ENCODE peak calls at places on chromosomes 16 and 17, in seven cellular contexts. R is fibroblast of lung; J is CD4-positive, alpha-beta memory T cell; V is CD8-positive, alpha-beta T cell; Z is SK-N-MC; A is Caco-2; M is neural progenitor cell. O is an unnamed sample.

GRCh38 chr17:76879254-76879653 is 11.1 kb downstream of the MGAT5B start:
- DNase-seq in A (no peak), J (no peak), Z (no peak), M (no peak), R (no peak), V (no peak), O (no peak)

GRCh38 chr16:69399361-69399760 is 13.6 kb upstream of the TERF2 start:
- DNase-seq in R (peak; percentile 70), M (no peak), V (no peak), J (no peak), Z (no peak), A (no peak), O (no peak)

GRCh38 chr16:80594756-80595155 is 54.0 kb downstream of the DYNLRB2 start:
- DNase-seq in A (no peak), M (no peak), V (no peak), Z (no peak), R (no peak), J (no peak), O (no peak)

GRCh38 chr17:2289878-2290478 is 13.6 kb downstream of the SMG6 start:
- DNase-seq in A (no peak), Z (no peak), R (no peak), V (no peak), J (no peak), M (no peak), O (no peak)

GRCh38 chr16:19809121-19809635 is 75.5 kb downstream of the GPRC5B start:
- DNase-seq in R (no peak), V (no peak), Z (no peak), M (no peak), J (no peak), A (no peak), O (peak; percentile 50)

GRCh38 chr16:27439273-27440018 is 37.5 kb downstream of the IL21R start:
- DNase-seq in J (no peak), A (no peak), M (no peak), Z (no peak), V (no peak), R (no peak), O (no peak)

GRCh38 chr16:12096828-12097522 is 120.4 kb downstream of the SNX29 start:
- DNase-seq in A (no peak), M (no peak), V (no peak), J (no peak), Z (no peak), R (no peak), O (no peak)

GRCh38 chr16:22360963-22361659 is 13.3 kb downstream of the CDR2 start:
- DNase-seq in M (no peak), V (no peak), A (no peak), Z (no peak), J (no peak), R (no peak), O (no peak)

GRCh38 chr16:48206594-48207242 is 37.4 kb upstream of the LONP2 start:
- DNase-seq in R (peak; percentile 23), J (no peak), M (no peak), A (no peak), Z (no peak), V (no peak), O (no peak)

GRCh38 chr16:70746708-70747424 is 54.1 kb downstream of the VAC14 start:
- DNase-seq in A (peak; percentile 92), M (no peak), R (peak; percentile 96), J (peak; percentile 15), Z (no peak), V (no peak), O (peak; percentile 88)

GRCh38 chr17:6241381-6241780 is 171.2 kb downstream of the WSCD1 start:
- DNase-seq in V (no peak), Z (no peak), A (no peak), R (no peak), J (no peak), M (no peak), O (no peak)

GRCh38 chr17:57994436-57994835 is 6.4 kb upstream of the VEZF1 start:
- DNase-seq in V (no peak), Z (no peak), R (no peak), A (no peak), M (no peak), J (no peak), O (no peak)

GRCh38 chr16:12729448-12729847 is 74.2 kb downstream of the CPPED1 start:
- DNase-seq in R (peak; percentile 11), Z (no peak), J (no peak), A (no peak), V (no peak), M (no peak), O (no peak)

GRCh38 chr17:51888823-51889222 is 269.7 kb downstream of the CA10 start:
- DNase-seq in M (no peak), J (no peak), R (no peak), A (no peak), Z (no peak), V (no peak), O (no peak)

GRCh38 chr17:80246726-80247125 is 13.9 kb upstream of the RNF213 start:
- DNase-seq in A (no peak), M (no peak), J (no peak), Z (no peak), V (no peak), R (no peak), O (no peak)

GRCh38 chr17:14784997-14785696 is 480.0 kb downstream of the PMP22 start:
- DNase-seq in Z (no peak), A (no peak), M (no peak), R (no peak), V (peak; percentile 3), J (peak; percentile 29), O (no peak)

GRCh38 chr17:63984651-63985386 is 12.1 kb upstream of the SCN4A start:
- DNase-seq in Z (no peak), M (no peak), V (no peak), R (peak; percentile 95), A (no peak), J (peak; percentile 70), O (no peak)

GRCh38 chr16:56608876-56609462 is 585 bp downstream of the MT2A start:
- DNase-seq in J (peak; percentile 9), V (no peak), Z (no peak), R (no peak), M (peak; percentile 45), A (no peak), O (no peak)

GRCh38 chr17:7220593-7221280 is 999 bp downstream of the ACADVL start:
- DNase-seq in A (no peak), J (peak; percentile 57), M (peak; percentile 54), V (no peak), R (peak; percentile 67), Z (no peak), O (no peak)

GRCh38 chr17:42843358-42843934 is 934 bp upstream of the AOC2 start:
- DNase-seq in A (no peak), R (peak; percentile 81), Z (peak; percentile 20), V (no peak), M (peak; percentile 72), J (peak; percentile 16), O (no peak)

GRCh38 chr17:42647778-42648177 is 11.3 kb upstream of the TUBG2 start:
- DNase-seq in Z (no peak), A (no peak), M (no peak), R (no peak), V (no peak), J (no peak), O (no peak)

DNA sequence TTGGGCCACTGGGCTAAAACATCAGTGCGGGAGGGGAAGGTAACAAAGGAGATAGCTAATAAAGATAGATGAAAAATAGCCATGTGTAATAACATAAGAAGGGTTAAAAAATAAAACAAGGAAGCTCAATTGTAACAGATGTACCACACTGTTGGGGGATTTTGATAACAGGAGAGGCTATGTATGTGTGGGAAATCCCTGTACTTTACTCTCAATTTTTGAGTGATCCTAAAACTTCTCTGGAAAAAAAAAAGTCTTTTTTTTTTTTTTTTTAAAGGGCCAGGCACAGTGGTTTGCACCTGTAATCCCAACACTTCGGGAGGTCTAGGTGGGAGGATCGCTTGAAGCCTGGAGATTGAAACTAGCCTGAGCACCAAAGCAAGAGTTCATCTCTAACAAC is 1.9 kb upstream of the MMD start:
- DNase-seq in J (no peak), V (no peak), A (no peak), M (no peak), Z (no peak), R (no peak), O (no peak)
- H3K4me3 ChIP-seq in J (no peak overlapping the region), V (no peak overlapping the region), A (no peak overlapping the region), M (no peak overlapping the region), Z (no peak overlapping the region), R (no peak overlapping the region), O (no peak overlapping the region)

GRCh38 chr17:17552351-17553216 is 38.9 kb downstream of the PEMT start:
- DNase-seq in J (no peak), A (no peak), V (no peak), Z (no peak), R (no peak), M (no peak), O (no peak)

GRCh38 chr17:17554266-17554665 is 37.2 kb downstream of the PEMT start:
- DNase-seq in R (no peak), Z (no peak), V (no peak), J (no peak), A (no peak), M (no peak), O (no peak)

GRCh38 chr17:17553217-17554195 is 38.0 kb downstream of the PEMT start:
- DNase-seq in J (no peak), Z (no peak), A (no peak), M (no peak), V (no peak), R (no peak), O (no peak)

GRCh38 chr17:17549732-17550366 is 41.7 kb downstream of the PEMT start:
- DNase-seq in Z (no peak), J (no peak), V (no peak), R (no peak), A (no peak), M (no peak), O (no peak)

DNA sequence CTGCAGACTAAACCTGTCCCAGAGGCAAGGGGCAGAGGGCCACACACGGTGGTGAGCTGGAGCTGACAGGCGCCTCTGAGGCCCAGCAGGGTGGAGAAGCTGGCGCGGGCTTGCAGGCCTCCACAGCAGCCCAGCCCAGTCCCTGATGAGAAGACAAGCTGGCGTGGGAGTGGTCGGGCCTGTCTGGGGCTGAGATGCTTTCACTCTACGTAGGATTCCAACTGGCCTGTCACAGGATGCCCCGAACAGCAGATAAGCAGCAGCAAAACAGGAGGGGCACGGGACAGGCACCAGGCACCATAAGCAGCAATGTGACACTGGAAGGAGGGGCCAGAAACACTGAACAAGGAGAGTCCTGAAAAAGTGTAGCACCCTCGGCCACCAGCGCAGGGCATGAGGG is 40.1 kb downstream of the PEMT start:
- DNase-seq in M (peak; percentile 80), Z (no peak), A (no peak), V (no peak), R (peak; percentile 12), J (no peak), O (no peak)
- H3K4me3 ChIP-seq in M (no peak overlapping the region), Z (no peak overlapping the region), A (no peak overlapping the region), V (no peak overlapping the region), R (no peak overlapping the region), J (no peak overlapping the region), O (no peak overlapping the region)

GRCh38 chr17:67679225-67679624 is 38.5 kb upstream of the NOL11 start:
- DNase-seq in Z (no peak), M (no peak), R (no peak), J (no peak), A (no peak), V (no peak), O (no peak)
- H3K4me3 ChIP-seq in Z (no peak overlapping the region), M (no peak overlapping the region), R (no peak overlapping the region), J (no peak overlapping the region), A (no peak overlapping the region), V (no peak overlapping the region), O (no peak overlapping the region)

DNA sequence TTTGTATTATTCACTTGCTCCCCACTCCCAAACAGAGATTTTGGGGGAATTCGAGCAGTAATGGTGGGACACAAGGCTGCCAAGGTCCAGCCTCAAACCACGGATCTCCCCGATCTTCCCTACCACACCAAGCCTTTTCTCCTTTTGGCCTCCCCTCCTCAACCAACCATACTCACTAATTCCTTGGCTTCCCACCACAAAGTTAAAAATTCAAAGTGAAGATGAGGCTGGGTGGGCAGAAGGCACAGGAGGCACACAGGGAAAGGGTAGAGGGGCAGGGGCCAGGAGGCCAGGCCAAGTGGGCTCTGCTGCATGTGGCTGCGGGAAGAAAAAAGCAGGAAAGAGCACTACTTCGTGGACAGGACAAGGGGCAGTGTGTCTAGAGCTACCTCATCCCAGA is 15.2 kb downstream of the HOXB4 start:
- DNase-seq in A (no peak), M (no peak), Z (no peak), J (no peak), R (no peak), V (no peak), O (no peak)
- H3K4me3 ChIP-seq in A (no peak overlapping the region), M (no peak overlapping the region), Z (no peak overlapping the region), J (no peak overlapping the region), R (peak overlapping the region; percentile 42), V (no peak overlapping the region), O (peak overlapping the region; percentile 51)